ENCODE peak calls at places on chromosome 16, in ten cellular contexts. M, L, G, K, H, E, S, T, R and C are unnamed samples. For H3K9me3, the result is how much of the 10 kb centered on the place peaks cover.

GRCh38 chr16:29645699-29646187 is 17.3 kb upstream of the SPN start:
- DNase-seq in K (no peak), R (no peak), G (peak), H (no peak), L (peak), E (no peak), M (no peak), S (no peak), T (no peak), C (no peak)

GRCh38 chr16:11079657-11080187 is 135.4 kb downstream of the CLEC16A start:
- DNase-seq in R (no peak), K (no peak), H (peak), L (peak), T (peak), G (no peak), E (no peak), M (no peak), S (no peak), C (no peak)

GRCh38 chr16:47779201-47780016 is 318.3 kb downstream of the PHKB start:
- DNase-seq in L (peak), S (no peak), E (no peak), M (no peak), H (no peak), G (peak), K (no peak), T (peak), R (peak), C (no peak)

GRCh38 chr16:27234603-27235002 is 31.3 kb downstream of the KDM8 start:
- DNase-seq in G (no peak), H (no peak), E (no peak), S (no peak), M (no peak), T (no peak), L (no peak), R (no peak), K (no peak), C (no peak)

GRCh38 chr16:49643429-49644142 is 212.3 kb downstream of the ZNF423 start:
- DNase-seq in G (no peak), H (no peak), S (no peak), T (peak), R (no peak), K (no peak), M (no peak), E (no peak), L (peak), C (no peak)

GRCh38 chr16:66026211-66026610 is 340.3 kb upstream of the CDH5 start:
- DNase-seq in H (peak), R (no peak), K (no peak), S (peak), L (peak), E (no peak), G (no peak), T (no peak), M (no peak), C (no peak)

GRCh38 chr16:54284931-54285413 is 1.6 kb downstream of the IRX3 start:
- DNase-seq in G (no peak), H (no peak), K (no peak), E (no peak), S (no peak), L (peak), M (no peak), R (no peak), T (no peak), C (no peak)

GRCh38 chr16:23836404-23837291 is 865 bp downstream of the PRKCB start:
- DNase-seq in G (peak), H (no peak), M (peak), E (peak), S (no peak), T (no peak), K (no peak), L (no peak), R (no peak), C (peak)

GRCh38 chr16:87123356-87124001 is 193.7 kb downstream of the C16orf95 start:
- DNase-seq in G (no peak), L (no peak), H (peak), M (no peak), E (no peak), K (no peak), S (no peak), R (no peak), T (peak), C (no peak)

GRCh38 chr16:24653725-24654124 is 75.7 kb upstream of the TNRC6A start:
- DNase-seq in G (no peak), R (no peak), K (no peak), H (no peak), T (no peak), M (no peak), L (no peak), E (no peak), S (no peak), C (no peak)

GRCh38 chr16:48504216-48504615 is 105.8 kb downstream of the N4BP1 start:
- DNase-seq in E (no peak), R (no peak), K (no peak), T (no peak), S (no peak), G (no peak), L (no peak), M (no peak), H (no peak), C (no peak)

GRCh38 chr16:4968879-4969278 is 10.7 kb downstream of the SEC14L5 start:
- DNase-seq in T (no peak), S (no peak), H (no peak), G (no peak), R (no peak), L (no peak), M (no peak), K (no peak), E (no peak), C (no peak)

GRCh38 chr16:9225527-9226316 is 134.3 kb downstream of the HAPSTR1 start:
- DNase-seq in G (peak), E (no peak), M (no peak), K (no peak), H (peak), S (no peak), T (no peak), R (peak), L (peak), C (no peak)

GRCh38 chr16:57799619-57800212 is 2.6 kb downstream of the KIFC3 start:
- DNase-seq in H (no peak), M (no peak), S (no peak), G (no peak), L (no peak), R (no peak), T (no peak), E (no peak), K (no peak), C (no peak)

GRCh38 chr16:35141303-35141702 is 1681.9 kb downstream of the TP53TG3F start:
- DNase-seq in R (no peak), K (no peak), S (no peak), M (no peak), T (no peak), L (no peak), E (no peak), G (no peak), H (no peak), C (no peak)
- H3K9me3 ChIP-seq in R (under half), K (under half), S (under half), M (under half), T (under half), L (under half), E (under half), G (under half), H (under half), C (under half)

DNA sequence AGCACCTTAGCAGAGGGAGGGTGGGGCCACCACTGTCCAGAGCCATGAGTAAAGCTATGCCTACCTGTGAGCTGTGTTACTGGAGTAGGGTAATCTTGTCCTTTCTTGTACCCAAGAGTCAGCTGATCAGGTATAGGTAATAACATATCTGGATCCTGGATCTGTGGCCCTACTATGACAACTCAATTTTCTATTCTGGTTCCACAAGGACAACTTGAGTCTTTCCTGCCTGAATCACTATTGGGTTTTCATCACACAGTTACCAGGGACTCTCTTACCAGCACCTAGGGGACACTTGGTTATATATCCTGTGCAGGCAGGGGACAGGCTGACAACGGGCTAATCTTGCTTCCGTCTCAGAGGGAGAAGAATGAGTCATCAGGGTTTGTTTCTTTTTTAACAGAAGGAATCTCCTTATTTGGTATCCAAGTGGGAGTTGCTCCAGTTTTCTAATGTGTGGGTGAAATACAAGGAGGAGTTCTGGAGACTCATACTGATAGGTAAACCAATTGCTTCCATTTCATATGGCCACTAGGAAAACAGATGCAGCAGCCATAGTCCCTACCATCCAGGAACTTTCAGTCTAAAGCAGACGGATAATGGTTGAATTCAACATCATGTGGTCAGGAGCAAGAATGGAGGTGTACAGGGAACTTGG is 6.8 kb downstream of the ZNF267 start:
- DNase-seq in E (no peak), L (peak), G (peak), S (no peak), R (no peak), T (peak), H (peak), K (no peak), M (no peak), C (no peak)
- H3K9me3 ChIP-seq in E (under half), L (under half), G (under half), S (under half), R (half or more), T (under half), H (under half), K (under half), M (under half), C (under half)

GRCh38 chr16:73142069-73142880 is 94.3 kb upstream of the ZFHX3 start:
- DNase-seq in M (no peak), H (no peak), R (no peak), K (no peak), T (no peak), L (no peak), E (no peak), G (peak), S (no peak), C (no peak)

GRCh38 chr16:73143681-73144370 is 95.9 kb upstream of the ZFHX3 start:
- DNase-seq in H (no peak), T (no peak), S (no peak), L (peak), E (no peak), R (no peak), M (no peak), K (no peak), G (peak), C (no peak)

GRCh38 chr16:73145166-73145565 is 97.2 kb upstream of the ZFHX3 start:
- DNase-seq in L (no peak), K (no peak), H (no peak), S (no peak), G (no peak), M (no peak), E (no peak), T (no peak), R (no peak), C (no peak)

GRCh38 chr16:73140944-73141343 is 93.0 kb upstream of the ZFHX3 start:
- DNase-seq in S (no peak), R (no peak), T (peak), M (no peak), G (peak), K (no peak), E (no peak), L (no peak), H (no peak), C (no peak)

GRCh38 chr16:73142995-73143394 is 95.1 kb upstream of the ZFHX3 start:
- DNase-seq in K (no peak), M (no peak), R (no peak), G (no peak), T (no peak), S (no peak), E (no peak), L (no peak), H (no peak), C (no peak)
- H3K9me3 ChIP-seq in K (under half), M (under half), R (under half), G (under half), T (under half), S (under half), E (under half), L (under half), H (under half), C (under half)

DNA sequence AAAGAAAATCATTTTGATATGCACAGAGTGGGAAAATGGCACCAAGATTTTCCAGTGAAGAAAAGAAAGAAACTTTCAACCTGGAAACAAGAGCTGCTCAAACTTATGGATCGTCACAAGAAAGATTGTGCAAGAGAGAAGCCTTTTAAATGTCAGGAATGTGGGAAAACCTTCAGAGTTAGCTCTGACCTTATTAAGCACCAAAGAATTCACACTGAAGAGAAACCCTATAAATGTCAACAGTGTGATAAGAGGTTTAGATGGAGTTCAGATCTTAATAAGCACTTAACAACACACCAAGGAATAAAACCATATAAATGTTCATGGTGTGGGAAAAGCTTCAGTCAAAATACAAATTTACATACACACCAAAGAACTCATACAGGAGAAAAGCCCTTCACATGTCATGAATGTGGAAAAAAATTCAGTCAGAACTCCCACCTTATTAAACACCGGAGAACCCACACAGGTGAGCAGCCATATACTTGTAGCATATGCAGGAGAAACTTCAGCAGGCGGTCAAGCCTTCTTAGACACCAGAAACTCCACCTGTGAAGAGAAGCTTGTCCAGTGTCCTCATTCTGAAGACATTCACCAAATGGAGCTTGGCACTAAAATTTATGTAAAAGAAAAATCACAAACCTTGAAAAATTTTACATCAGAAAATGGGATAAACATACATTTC is 12.2 kb downstream of the ZNF75A start:
- DNase-seq in M (no peak), L (peak), E (no peak), R (no peak), K (no peak), T (peak), S (no peak), H (no peak), G (no peak), C (no peak)
- H3K9me3 ChIP-seq in M (under half), L (under half), E (half or more), R (half or more), K (under half), T (half or more), S (under half), H (under half), G (under half), C (half or more)

DNA sequence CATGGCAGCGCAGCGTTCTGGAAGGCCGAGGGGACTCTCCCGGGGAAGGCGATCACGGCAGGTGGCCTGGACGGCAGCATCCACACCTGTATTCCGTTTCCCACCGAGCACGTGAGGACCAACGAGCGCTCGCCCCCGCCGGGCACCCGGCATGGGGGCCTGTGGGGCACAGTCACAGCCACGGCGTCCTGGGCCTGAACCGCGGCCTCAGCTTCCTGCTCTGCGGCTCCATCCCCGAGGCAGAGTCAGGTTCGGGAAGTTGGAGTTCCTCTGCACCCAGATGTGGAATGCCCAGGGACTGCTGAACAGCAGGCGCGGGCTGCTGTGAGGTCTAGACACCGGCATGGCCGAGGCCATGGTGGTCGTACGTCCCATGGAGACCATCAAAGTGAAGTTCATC is 1713.9 kb downstream of the TP53TG3F start:
- DNase-seq in L (no peak), E (no peak), S (no peak), H (no peak), G (no peak), R (no peak), M (no peak), K (no peak), T (no peak), C (no peak)
- H3K9me3 ChIP-seq in L (under half), E (under half), S (under half), H (under half), G (under half), R (under half), M (under half), K (under half), T (under half), C (under half)